ENCODE peak calls at places on chromosome 18, in five cellular contexts. I is sigmoid colon; Q is CD8-positive, alpha-beta memory T cell; X is breast epithelium; F is lower lobe of right lung. N is an unnamed sample.
A peak's percentile ranks its signal among the peaks of the same experiment; 100 is the strongest.

GRCh38 chr18:40037386-40037785 is 1917.6 kb upstream of the PIK3C3 start:
- DNase-seq in I (no peak), Q (no peak), X (no peak), F (no peak), N (no peak)

GRCh38 chr18:50674307-50674706 is 114.4 kb downstream of the MAPK4 start:
- DNase-seq in I (no peak), Q (no peak), X (no peak), F (no peak), N (no peak)

GRCh38 chr18:77132369-77133050 is at the start of gene MBP:
- DNase-seq in I (peak; percentile 82), Q (peak; percentile 66), X (peak; percentile 75), F (peak; percentile 91), N (peak; percentile 94)

GRCh38 chr18:67574749-67575148 is 58.2 kb upstream of the DSEL start:
- DNase-seq in I (no peak), Q (no peak), X (no peak), F (no peak), N (no peak)

GRCh38 chr18:75041586-75041985 is 167.4 kb downstream of the PTGR3 start:
- DNase-seq in I (no peak), Q (no peak), X (no peak), F (no peak), N (no peak)

GRCh38 chr18:40841063-40841462 is 1114.0 kb upstream of the PIK3C3 start:
- DNase-seq in I (no peak), Q (no peak), X (no peak), F (no peak), N (no peak)

GRCh38 chr18:48777026-48777736 is 173.6 kb downstream of the SMAD7 start:
- DNase-seq in I (peak; percentile 77), Q (peak; percentile 65), X (no peak), F (peak; percentile 77), N (peak; percentile 85)

GRCh38 chr18:47247036-47247832 is 4.2 kb downstream of the SKOR2 start:
- DNase-seq in I (no peak), Q (no peak), X (no peak), F (no peak), N (no peak)

GRCh38 chr18:3059272-3059671 is 46.3 kb upstream of the LPIN2 start:
- DNase-seq in I (no peak), Q (peak; percentile 63), X (no peak), F (no peak), N (no peak)

GRCh38 chr18:49926076-49926745 is 112.9 kb upstream of the ACAA2 start:
- DNase-seq in I (no peak), Q (no peak), X (no peak), F (no peak), N (no peak)

GRCh38 chr18:35289293-35290069 is 548 bp downstream of the ZSCAN30 start:
- DNase-seq in I (peak; percentile 72), Q (no peak), X (peak; percentile 37), F (no peak), N (no peak)

GRCh38 chr18:54357082-54357659 is 487 bp downstream of the STARD6 start:
- DNase-seq in I (no peak), Q (no peak), X (no peak), F (no peak), N (no peak)

GRCh38 chr18:58609536-58609993 is 19.3 kb downstream of the ALPK2 start:
- DNase-seq in I (no peak), Q (no peak), X (no peak), F (no peak), N (no peak)

GRCh38 chr18:32771871-32772499 is 838 bp downstream of the KLHL14 start:
- DNase-seq in I (peak; percentile 63), Q (no peak), X (no peak), F (no peak), N (peak; percentile 79)

GRCh38 chr18:27142891-27143290 is 42.2 kb downstream of the CHST9 start:
- DNase-seq in I (no peak), Q (no peak), X (no peak), F (no peak), N (no peak)

GRCh38 chr18:58525517-58525916 is 103.4 kb downstream of the ALPK2 start:
- DNase-seq in I (no peak), Q (no peak), X (no peak), F (no peak), N (no peak)

GRCh38 chr18:63040788-63041410 is 278.7 kb downstream of the BCL2 start:
- DNase-seq in I (no peak), Q (no peak), X (no peak), F (no peak), N (no peak)

GRCh38 chr18:78727877-78728276 is 251.7 kb upstream of the SALL3 start:
- DNase-seq in I (peak; percentile 25), Q (no peak), X (no peak), F (no peak), N (no peak)

GRCh38 chr18:2881490-2882195 is 34.8 kb downstream of the EMILIN2 start:
- DNase-seq in I (peak; percentile 85), Q (no peak), X (peak; percentile 35), F (no peak), N (peak; percentile 92)

DNA sequence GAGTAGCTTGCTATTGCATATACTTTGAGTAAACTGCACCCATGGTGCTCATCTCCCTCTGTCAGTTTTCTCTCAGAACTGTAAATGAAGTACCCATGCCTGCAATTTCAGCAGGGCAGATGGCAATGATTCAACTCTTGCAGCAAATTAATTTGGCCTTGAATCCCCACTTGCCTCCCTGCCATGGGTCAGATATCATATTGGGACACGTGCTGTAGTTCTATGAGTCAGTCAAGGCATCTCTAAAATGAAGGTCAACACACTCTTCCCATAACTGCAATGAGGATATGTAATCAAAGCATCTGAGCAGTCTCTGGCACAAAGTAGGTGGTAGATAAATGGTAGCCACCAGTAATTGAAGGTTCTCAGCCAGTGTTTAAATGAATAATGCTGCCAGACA is 225.7 kb downstream of the PIEZO2 start:
- DNase-seq in I (no peak), Q (no peak), X (no peak), F (no peak), N (no peak)
- H3K4me3 ChIP-seq in I (no peak overlapping the region), Q (no peak overlapping the region), X (no peak overlapping the region), F (no peak overlapping the region), N (no peak overlapping the region)

GRCh38 chr18:14922031-14922430 is 174.1 kb downstream of the ANKRD30B start:
- DNase-seq in I (no peak), Q (no peak), X (no peak), F (no peak), N (no peak)
- H3K9me3 ChIP-seq in I (no peaks in the 10 kb centered on the region), Q (no peaks in the 10 kb centered on the region), X (no peaks in the 10 kb centered on the region), F (no peaks in the 10 kb centered on the region), N (peaks cover 4% of the 10 kb centered on the region)

DNA sequence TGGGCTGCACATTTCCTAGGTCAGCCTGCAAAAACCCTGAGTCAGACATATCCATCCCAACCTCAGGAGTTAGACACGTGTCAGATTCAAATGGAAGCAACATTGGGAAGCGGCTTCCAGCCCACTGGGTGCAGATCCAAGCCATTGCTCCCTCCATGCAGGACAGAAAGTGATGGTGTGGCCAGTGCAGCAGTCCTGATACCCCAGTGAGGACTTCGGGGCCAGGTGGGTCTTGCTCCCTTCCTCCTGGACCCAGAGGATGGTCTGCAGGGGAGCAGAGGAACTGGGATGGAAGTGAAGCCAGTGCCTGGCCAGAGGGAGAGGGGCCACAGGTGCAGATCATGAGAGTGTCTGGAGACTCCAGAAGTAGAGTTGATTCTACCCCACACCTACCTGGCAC is 252.0 kb downstream of the FAM210A start:
- DNase-seq in I (no peak), Q (no peak), X (no peak), F (no peak), N (no peak)
- H3K4me3 ChIP-seq in I (no peak overlapping the region), Q (no peak overlapping the region), X (no peak overlapping the region), F (no peak overlapping the region), N (no peak overlapping the region)

GRCh38 chr18:7298149-7298548 is 67.3 kb downstream of the LRRC30 start:
- DNase-seq in I (no peak), Q (no peak), X (no peak), F (no peak), N (no peak)
- H3K9me3 ChIP-seq in I (no peaks in the 10 kb centered on the region), Q (no peaks in the 10 kb centered on the region), X (peaks cover 19% of the 10 kb centered on the region), F (peaks cover 43% of the 10 kb centered on the region), N (peaks cover 22% of the 10 kb centered on the region)

GRCh38 chr18:23694642-23695430 is 5.6 kb downstream of the LAMA3 start:
- DNase-seq in I (no peak), Q (no peak), X (no peak), F (no peak), N (no peak)
- H3K4me3 ChIP-seq in I (no peak overlapping the region), Q (no peak overlapping the region), X (no peak overlapping the region), F (no peak overlapping the region), N (no peak overlapping the region)